ENCODE peak calls at places on chromosome 2, in eight cellular contexts. One of them, this sample, is unnamed.

GRCh38 chr2:9885036-9885684 is 41.9 kb downstream of the TAF1B start:
- DNase-seq in activated CD8-positive, alpha-beta memory T cell treated with anti-CD3 and anti-CD28 coated beads, Interleukin-2, amount 50 U/mL, for 4 hours: no peak
- DNase-seq in SHP77 treated with DMSO at 0.1 percent for 48 hours: no peak
- DNase-seq in endothelial cell of umbilical vein: peak
- DNase-seq in OCI-LY7: no peak
- DNase-seq in stimulated activated CD8-positive, alpha-beta memory T cell treated with anti-CD3 and anti-CD28 coated beads, Interleukin-4, amount 100 ng/mL, for 24 hours: no peak
- DNase-seq in H9: no peak
- DNase-seq in NCI-H345: no peak
- DNase-seq in this sample: no peak

GRCh38 chr2:70851704-70852103 is 16.1 kb upstream of the CD207 start:
- DNase-seq in activated CD8-positive, alpha-beta memory T cell treated with anti-CD3 and anti-CD28 coated beads, Interleukin-2, amount 50 U/mL, for 4 hours: no peak
- DNase-seq in SHP77 treated with DMSO at 0.1 percent for 48 hours: no peak
- DNase-seq in endothelial cell of umbilical vein: no peak
- DNase-seq in OCI-LY7: no peak
- DNase-seq in stimulated activated CD8-positive, alpha-beta memory T cell treated with anti-CD3 and anti-CD28 coated beads, Interleukin-4, amount 100 ng/mL, for 24 hours: no peak
- DNase-seq in H9: no peak
- DNase-seq in NCI-H345: no peak
- DNase-seq in this sample: peak

GRCh38 chr2:16746833-16747232 is 81.2 kb upstream of the CYRIA start:
- DNase-seq in activated CD8-positive, alpha-beta memory T cell treated with anti-CD3 and anti-CD28 coated beads, Interleukin-2, amount 50 U/mL, for 4 hours: no peak
- DNase-seq in SHP77 treated with DMSO at 0.1 percent for 48 hours: no peak
- DNase-seq in endothelial cell of umbilical vein: no peak
- DNase-seq in OCI-LY7: no peak
- DNase-seq in stimulated activated CD8-positive, alpha-beta memory T cell treated with anti-CD3 and anti-CD28 coated beads, Interleukin-4, amount 100 ng/mL, for 24 hours: no peak
- DNase-seq in H9: no peak
- DNase-seq in NCI-H345: no peak
- DNase-seq in this sample: no peak

GRCh38 chr2:234951386-234952269 is at the start of gene SH3BP4:
- DNase-seq in activated CD8-positive, alpha-beta memory T cell treated with anti-CD3 and anti-CD28 coated beads, Interleukin-2, amount 50 U/mL, for 4 hours: peak
- DNase-seq in SHP77 treated with DMSO at 0.1 percent for 48 hours: no peak
- DNase-seq in endothelial cell of umbilical vein: peak
- DNase-seq in OCI-LY7: no peak
- DNase-seq in stimulated activated CD8-positive, alpha-beta memory T cell treated with anti-CD3 and anti-CD28 coated beads, Interleukin-4, amount 100 ng/mL, for 24 hours: peak
- DNase-seq in H9: peak
- DNase-seq in NCI-H345: peak
- DNase-seq in this sample: no peak

GRCh38 chr2:39625193-39625926 is 40.4 kb upstream of the TMEM178A start:
- DNase-seq in activated CD8-positive, alpha-beta memory T cell treated with anti-CD3 and anti-CD28 coated beads, Interleukin-2, amount 50 U/mL, for 4 hours: no peak
- DNase-seq in SHP77 treated with DMSO at 0.1 percent for 48 hours: no peak
- DNase-seq in endothelial cell of umbilical vein: no peak
- DNase-seq in OCI-LY7: no peak
- DNase-seq in stimulated activated CD8-positive, alpha-beta memory T cell treated with anti-CD3 and anti-CD28 coated beads, Interleukin-4, amount 100 ng/mL, for 24 hours: no peak
- DNase-seq in H9: no peak
- DNase-seq in NCI-H345: no peak
- DNase-seq in this sample: peak

GRCh38 chr2:136242687-136243277 is 124.8 kb upstream of the CXCR4 start:
- DNase-seq in activated CD8-positive, alpha-beta memory T cell treated with anti-CD3 and anti-CD28 coated beads, Interleukin-2, amount 50 U/mL, for 4 hours: peak
- DNase-seq in SHP77 treated with DMSO at 0.1 percent for 48 hours: no peak
- DNase-seq in endothelial cell of umbilical vein: peak
- DNase-seq in OCI-LY7: no peak
- DNase-seq in stimulated activated CD8-positive, alpha-beta memory T cell treated with anti-CD3 and anti-CD28 coated beads, Interleukin-4, amount 100 ng/mL, for 24 hours: peak
- DNase-seq in H9: no peak
- DNase-seq in NCI-H345: no peak
- DNase-seq in this sample: peak

GRCh38 chr2:230347659-230348305 is 20.8 kb downstream of the SP140L start:
- DNase-seq in activated CD8-positive, alpha-beta memory T cell treated with anti-CD3 and anti-CD28 coated beads, Interleukin-2, amount 50 U/mL, for 4 hours: no peak
- DNase-seq in SHP77 treated with DMSO at 0.1 percent for 48 hours: no peak
- DNase-seq in endothelial cell of umbilical vein: peak
- DNase-seq in OCI-LY7: no peak
- DNase-seq in stimulated activated CD8-positive, alpha-beta memory T cell treated with anti-CD3 and anti-CD28 coated beads, Interleukin-4, amount 100 ng/mL, for 24 hours: no peak
- DNase-seq in H9: no peak
- DNase-seq in NCI-H345: no peak
- DNase-seq in this sample: peak

GRCh38 chr2:138818479-138818878 is 38.3 kb upstream of the NXPH2 start:
- DNase-seq in activated CD8-positive, alpha-beta memory T cell treated with anti-CD3 and anti-CD28 coated beads, Interleukin-2, amount 50 U/mL, for 4 hours: no peak
- DNase-seq in SHP77 treated with DMSO at 0.1 percent for 48 hours: no peak
- DNase-seq in endothelial cell of umbilical vein: no peak
- DNase-seq in OCI-LY7: no peak
- DNase-seq in stimulated activated CD8-positive, alpha-beta memory T cell treated with anti-CD3 and anti-CD28 coated beads, Interleukin-4, amount 100 ng/mL, for 24 hours: no peak
- DNase-seq in H9: no peak
- DNase-seq in NCI-H345: peak
- DNase-seq in this sample: no peak

This sample was measured in MV-4-11.